ENCODE peak calls at places on chromosomes 3 and 15, in six cellular contexts. N is stimulated activated CD4-positive, alpha-beta T cell treated with anti-CD3 and anti-CD28 coated beads, Interleukin-1b, Interleukin-23, amount 100 ng/mL, for 24 hours; D is HFFc6; P is Jurkat, Clone E6-1; M is SK-MEL-5; Y is EL. C is an unnamed sample.

GRCh38 chr15:58285921-58286278 is 145.9 kb upstream of the LIPC start:
- DNase-seq in Y (no peak), P (peak), D (no peak), M (no peak), N (no peak), C (peak)

GRCh38 chr15:96330064-96330449 is 443 bp upstream of the NR2F2 start:
- DNase-seq in P (peak), N (no peak), D (peak), Y (peak), M (peak), C (no peak)

GRCh38 chr15:40831861-40832260 is 3.4 kb upstream of the PPP1R14D start:
- DNase-seq in Y (no peak), D (no peak), N (no peak), P (no peak), M (no peak), C (no peak)

GRCh38 chr15:92405942-92406341 is 12.3 kb downstream of the ST8SIA2 start:
- DNase-seq in Y (no peak), D (no peak), N (no peak), P (no peak), M (no peak), C (no peak)

GRCh38 chr3:134859341-134859740 is 64.3 kb downstream of the EPHB1 start:
- DNase-seq in M (no peak), Y (no peak), P (no peak), N (no peak), D (no peak), C (no peak)

GRCh38 chr3:128424508-128425069 is 42.1 kb downstream of the DNAJB8 start:
- DNase-seq in Y (peak), D (no peak), N (no peak), P (no peak), M (no peak), C (no peak)

GRCh38 chr3:135368316-135368715 is 573.3 kb downstream of the EPHB1 start:
- DNase-seq in P (peak), N (no peak), M (no peak), D (no peak), Y (no peak), C (no peak)

GRCh38 chr3:78724886-78725285 is 1042.9 kb downstream of the ROBO1 start:
- DNase-seq in N (no peak), Y (no peak), M (peak), D (no peak), P (no peak), C (no peak)

GRCh38 chr3:140720242-140720641 is 42.4 kb downstream of the TRIM42 start:
- DNase-seq in P (no peak), M (no peak), Y (no peak), N (no peak), D (no peak), C (no peak)

GRCh38 chr3:9883676-9884554 is 3.9 kb upstream of the CIDEC start:
- DNase-seq in M (no peak), D (peak), N (no peak), Y (peak), P (no peak), C (no peak)

GRCh38 chr15:41648770-41649169 is 11.4 kb upstream of the MGA start:
- DNase-seq in P (no peak), N (no peak), Y (peak), D (peak), M (no peak), C (no peak)

GRCh38 chr15:97962263-97962662 is 1.8 kb downstream of the ARRDC4 start:
- DNase-seq in D (no peak), Y (no peak), N (no peak), P (no peak), M (no peak), C (no peak)

GRCh38 chr3:14768881-14769280 is 49.9 kb upstream of the FGD5 start:
- DNase-seq in M (no peak), N (no peak), P (no peak), D (no peak), Y (no peak), C (no peak)

GRCh38 chr15:87733522-87733921 is 523.0 kb downstream of the NTRK3 start:
- DNase-seq in M (no peak), Y (no peak), N (no peak), P (no peak), D (no peak), C (no peak)

GRCh38 chr3:42190701-42191442 is 75.1 kb downstream of the CCK start:
- DNase-seq in P (peak), D (peak), N (peak), Y (peak), M (peak), C (peak)

GRCh38 chr3:158830391-158830790 is 28.5 kb downstream of the MFSD1 start:
- DNase-seq in D (peak), N (no peak), M (no peak), P (no peak), Y (peak), C (no peak)

GRCh38 chr3:12401208-12401607 is 83.1 kb upstream of the TSEN2 start:
- DNase-seq in D (no peak), Y (no peak), P (no peak), M (no peak), N (no peak), C (no peak)

GRCh38 chr15:59247364-59247763 is 40.7 kb downstream of the LDHAL6B start:
- DNase-seq in D (peak), N (peak), P (peak), Y (peak), M (peak), C (peak)

GRCh38 chr15:39235084-39235795 is 345.6 kb upstream of the THBS1 start:
- DNase-seq in Y (peak), N (no peak), M (no peak), P (no peak), D (peak), C (no peak)

GRCh38 chr3:12553921-12554391 is 2.9 kb upstream of the MKRN2 start:
- DNase-seq in P (no peak), Y (peak), N (no peak), M (peak), D (peak), C (peak)

GRCh38 chr3:58989173-58989572 is 60.7 kb downstream of the CFAP20DC start:
- DNase-seq in N (no peak), M (no peak), P (no peak), D (peak), Y (peak), C (no peak)

GRCh38 chr15:73335026-73335425 is 33.7 kb downstream of the HCN4 start:
- DNase-seq in M (no peak), N (no peak), Y (no peak), D (no peak), P (no peak), C (no peak)

GRCh38 chr3:45426161-45426560 is 37.8 kb downstream of the LARS2 start:
- DNase-seq in P (no peak), D (no peak), N (no peak), Y (no peak), M (no peak), C (no peak)

GRCh38 chr15:66934315-66934930 is 131.0 kb upstream of the SMAD3 start:
- DNase-seq in P (no peak), Y (no peak), M (no peak), N (no peak), D (no peak), C (no peak)

GRCh38 chr15:41494190-41494921 is 682 bp downstream of the ITPKA start:
- DNase-seq in Y (peak), P (no peak), M (no peak), N (no peak), D (no peak), C (peak)

GRCh38 chr3:82633319-82633718 is 871.9 kb upstream of the GBE1 start:
- DNase-seq in P (no peak), M (no peak), Y (no peak), D (no peak), N (no peak), C (no peak)

GRCh38 chr15:24919446-24919845 is 35.3 kb upstream of the SNRPN start:
- DNase-seq in P (no peak), N (no peak), Y (no peak), D (no peak), M (no peak), C (no peak)

GRCh38 chr3:161349529-161350278 is 21.6 kb downstream of the SPTSSB start:
- DNase-seq in N (no peak), P (peak), D (peak), M (no peak), Y (peak), C (peak)

GRCh38 chr3:63900459-63900858 is 11.7 kb downstream of the SCAANT1 start:
- DNase-seq in M (no peak), Y (no peak), P (peak), N (no peak), D (no peak), C (no peak)

GRCh38 chr3:9779197-9779596 is 9.4 kb upstream of the CAMK1 start:
- DNase-seq in Y (no peak), D (no peak), P (no peak), N (no peak), M (no peak), C (no peak)

GRCh38 chr3:52253314-52254260 is 8.0 kb downstream of the PPM1M start:
- DNase-seq in N (no peak), D (no peak), Y (no peak), P (peak), M (no peak), C (peak)

GRCh38 chr3:131549340-131549739 is 46.6 kb upstream of the MRPL3 start:
- DNase-seq in Y (no peak), N (no peak), D (no peak), P (peak), M (peak), C (peak)

GRCh38 chr3:50648297-50648696 is 26.4 kb upstream of the DOCK3 start:
- DNase-seq in Y (no peak), D (peak), N (no peak), M (peak), P (no peak), C (no peak)

GRCh38 chr3:13582366-13583250 is 33.7 kb downstream of the FBLN2 start:
- DNase-seq in D (no peak), M (no peak), N (no peak), P (peak), Y (no peak), C (peak)

C was measured in DND-41.